ENCODE peak calls at places on chromosomes 3 and 15, in nine cellular contexts. X is iPS DF 6.9, W is uterus, T is H9, O is IMR-90, E is astrocyte, A is tibial nerve, Z is mammary epithelial cell, D is foreskin keratinocyte. L is an unnamed sample.

GRCh38 chr3:197854596-197855343 is 63.7 kb downstream of the LRCH3 start:
- DNase-seq in X (peak), O (peak), E (peak), Z (peak), A (no peak), W (no peak), T (peak), D (peak), L (no peak)

GRCh38 chr3:177085784-177086183 is 111.5 kb downstream of the TBL1XR1 start:
- DNase-seq in Z (no peak), W (no peak), O (no peak), D (no peak), X (no peak), T (no peak), E (no peak), A (no peak), L (no peak)

GRCh38 chr15:79035111-79035601 is 55.4 kb downstream of the RASGRF1 start:
- DNase-seq in Z (peak), X (no peak), E (no peak), A (no peak), T (peak), D (peak), O (no peak), W (no peak), L (no peak)

GRCh38 chr15:73560501-73561117 is 72.6 kb downstream of the NPTN start:
- DNase-seq in E (peak), A (peak), O (peak), D (peak), X (no peak), T (no peak), Z (peak), W (no peak), L (no peak)

GRCh38 chr3:197260491-197261163 is 37.8 kb downstream of the DLG1 start:
- DNase-seq in A (no peak), E (no peak), X (no peak), T (no peak), D (no peak), Z (no peak), O (no peak), W (no peak), L (no peak)

GRCh38 chr15:72285927-72286516 is 13.7 kb upstream of the PARP6 start:
- DNase-seq in E (no peak), X (peak), Z (no peak), W (no peak), T (peak), A (no peak), D (no peak), O (peak), L (peak)

GRCh38 chr3:184299488-184300376 is 691 bp downstream of the PSMD2 start:
- DNase-seq in E (peak), T (no peak), X (no peak), A (no peak), O (peak), Z (peak), D (peak), W (no peak), L (no peak)

GRCh38 chr3:62134061-62134496 is 239.3 kb downstream of the FEZF2 start:
- DNase-seq in T (no peak), A (peak), W (no peak), D (no peak), X (no peak), Z (no peak), O (peak), E (peak), L (no peak)

GRCh38 chr3:105504440-105504951 is 137.8 kb downstream of the ALCAM start:
- DNase-seq in Z (no peak), O (no peak), X (no peak), D (no peak), E (no peak), A (no peak), T (peak), W (no peak), L (no peak)

GRCh38 chr3:127389415-127389814 is 101.6 kb upstream of the PRR20G start:
- DNase-seq in T (no peak), E (no peak), X (no peak), O (no peak), A (no peak), D (peak), Z (peak), W (no peak), L (no peak)

GRCh38 chr15:72535911-72536310 is 61.8 kb downstream of the ARIH1 start:
- DNase-seq in W (no peak), Z (no peak), D (no peak), T (no peak), E (no peak), O (no peak), A (no peak), X (no peak), L (no peak)

GRCh38 chr3:161263057-161263456 is 41.9 kb downstream of the NMD3 start:
- DNase-seq in A (no peak), W (no peak), T (no peak), D (peak), O (peak), E (peak), Z (peak), X (no peak), L (no peak)

GRCh38 chr15:73994912-73995622 is 551 bp downstream of the PML start:
- DNase-seq in W (peak), E (no peak), X (no peak), A (no peak), D (no peak), T (no peak), Z (peak), O (no peak), L (peak)

GRCh38 chr3:182713743-182714517 is 79.4 kb upstream of the ATP11B start:
- DNase-seq in Z (peak), X (peak), W (no peak), T (no peak), O (peak), E (peak), D (peak), A (peak), L (peak)

GRCh38 chr3:104190681-104191080 is 1176.0 kb upstream of the ALCAM start:
- DNase-seq in Z (no peak), D (no peak), O (no peak), W (no peak), X (no peak), T (no peak), E (no peak), A (no peak), L (no peak)

GRCh38 chr3:168998792-168999191 is 664.7 kb downstream of the MECOM start:
- DNase-seq in A (no peak), W (no peak), Z (no peak), D (no peak), X (no peak), E (no peak), O (no peak), T (no peak), L (no peak)

GRCh38 chr3:168997488-168997887 is 666.0 kb downstream of the MECOM start:
- DNase-seq in T (no peak), E (no peak), D (no peak), O (no peak), Z (no peak), X (no peak), A (no peak), W (no peak), L (no peak)

GRCh38 chr3:168996622-168997021 is 666.9 kb downstream of the MECOM start:
- DNase-seq in W (no peak), A (no peak), E (no peak), X (no peak), T (no peak), Z (no peak), D (no peak), O (peak), L (peak)

GRCh38 chr3:168991813-168992212 is 671.7 kb downstream of the MECOM start:
- DNase-seq in Z (no peak), W (no peak), X (no peak), A (no peak), D (no peak), E (no peak), T (no peak), O (peak), L (no peak)

DNA sequence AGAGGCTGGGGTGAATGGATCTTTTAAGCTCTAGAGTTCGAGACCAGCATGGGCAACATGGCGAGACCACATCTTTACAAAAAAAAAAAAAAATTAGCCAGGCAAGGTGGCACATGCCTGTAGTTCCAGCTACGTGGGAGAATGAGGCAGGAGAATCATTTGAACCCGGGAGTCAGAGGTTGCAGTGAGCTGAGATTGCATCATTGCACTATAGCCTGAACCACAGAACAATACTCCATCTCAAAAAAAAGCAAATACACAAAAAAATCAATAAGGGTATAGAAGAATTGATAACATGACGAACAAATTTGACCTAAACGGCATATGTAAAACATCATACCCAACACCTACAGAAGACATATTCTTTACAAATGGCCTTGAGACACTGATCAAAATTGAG is 668.4 kb downstream of the MECOM start:
- DNase-seq in A (no peak), T (no peak), W (no peak), Z (no peak), D (no peak), E (no peak), X (no peak), O (no peak), L (no peak)
- H3K27ac ChIP-seq in A (no peak), T (no peak), W (no peak), Z (no peak), D (no peak), E (no peak), X (no peak), O (no peak), L (no peak)

GRCh38 chr3:11498646-11499045 is 145.1 kb downstream of the VGLL4 start:
- DNase-seq in E (peak), X (no peak), Z (peak), A (peak), O (peak), T (no peak), D (no peak), W (peak), L (no peak)
- H3K27ac ChIP-seq in E (peak), X (no peak), Z (no peak), A (peak), O (peak), T (no peak), D (no peak), W (peak), L (no peak)

GRCh38 chr3:58434511-58434910 is 879 bp upstream of the PDHB start:
- DNase-seq in D (no peak), W (no peak), A (no peak), Z (no peak), O (no peak), T (peak), X (no peak), E (no peak), L (no peak)
- H3K27ac ChIP-seq in D (no peak), W (peak), A (peak), Z (no peak), O (peak), T (peak), X (no peak), E (peak), L (peak)

DNA sequence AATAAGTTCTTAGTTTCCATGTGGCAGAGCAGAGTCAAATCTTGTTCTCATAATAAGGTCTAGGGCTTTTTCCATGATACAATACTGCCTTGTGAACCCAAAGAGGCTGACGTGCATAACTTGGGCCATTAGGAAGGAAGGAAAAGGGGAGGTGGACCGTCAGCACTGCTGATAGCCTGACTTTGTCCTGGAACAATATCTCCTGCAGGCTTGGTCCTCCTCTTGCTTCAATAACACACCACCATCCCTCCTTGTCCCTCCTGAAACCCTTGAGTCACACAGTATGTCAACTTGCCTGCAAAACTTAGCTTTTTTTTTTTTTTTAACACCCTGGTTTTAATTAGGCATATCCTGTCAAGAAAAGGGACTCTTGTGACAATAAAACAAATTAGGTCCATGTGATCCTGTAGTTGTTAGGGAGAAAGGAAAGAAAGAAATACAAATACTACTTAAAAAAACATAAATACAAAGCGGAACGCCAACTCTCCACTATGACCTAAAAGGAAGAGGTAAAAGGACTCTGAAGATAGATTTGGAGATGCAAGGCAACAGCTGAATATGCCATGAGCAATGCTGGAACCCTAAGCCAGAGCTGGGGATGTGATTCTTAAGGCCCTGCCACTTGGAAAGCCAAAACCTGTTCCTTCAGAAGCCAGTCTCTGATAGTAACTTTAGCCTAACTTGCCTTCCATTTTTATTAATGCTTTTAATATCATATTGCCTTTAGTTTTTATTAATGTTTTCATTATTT is 67.0 kb downstream of the WWTR1 start:
- DNase-seq in D (no peak), E (no peak), A (no peak), X (no peak), W (no peak), O (no peak), T (no peak), Z (no peak), L (no peak)
- H3K27ac ChIP-seq in D (no peak), E (no peak), A (peak), X (no peak), W (peak), O (no peak), T (no peak), Z (no peak), L (no peak)